ENCODE peak calls at places on chromosomes 4 and X, in six cellular contexts. W is sigmoid colon, O is heart right ventricle, J is cardiac muscle cell, L is breast epithelium, Z is GM23248. S is an unnamed sample. For H3K4me1, the result is how much of the 10 kb centered on the place peaks cover.

GRCh38 chr4:113263274-113263673 is 213.8 kb downstream of the ANK2 start:
- DNase-seq in W (no peak), J (no peak), L (no peak), O (no peak), Z (no peak), S (no peak)

GRCh38 chr4:11898796-11899195 is 470.1 kb upstream of the HS3ST1 start:
- DNase-seq in J (no peak), O (no peak), L (no peak), W (no peak), Z (no peak), S (no peak)

GRCh38 chrX:71912156-71912555 is 1.5 kb downstream of the NHSL2 start:
- DNase-seq in O (no peak), L (no peak), J (peak), W (no peak), Z (peak), S (no peak)

GRCh38 chrX:39957816-39958561 is 139.8 kb downstream of the BCOR start:
- DNase-seq in J (no peak), Z (peak), L (no peak), W (no peak), O (no peak), S (no peak)

GRCh38 chr4:1350169-1350520 is 3.1 kb downstream of the UVSSA start:
- DNase-seq in O (no peak), L (no peak), Z (no peak), W (no peak), J (no peak), S (no peak)

GRCh38 chr4:1566838-1567518 is 117.1 kb downstream of the FAM53A start:
- DNase-seq in J (no peak), L (no peak), W (peak), O (peak), Z (no peak), S (no peak)

GRCh38 chr4:17468638-17469221 is 43.2 kb downstream of the QDPR start:
- DNase-seq in W (no peak), J (peak), L (no peak), Z (peak), O (no peak), S (no peak)

GRCh38 chrX:138710866-138711331 is 618 bp downstream of the FGF13 start:
- DNase-seq in O (peak), L (no peak), J (peak), Z (peak), W (peak), S (no peak)

GRCh38 chrX:109840585-109840984 is 107.5 kb upstream of the ACSL4 start:
- DNase-seq in Z (peak), L (no peak), W (peak), J (no peak), O (no peak), S (peak)

GRCh38 chr4:12966741-12967140 is 517.4 kb downstream of the RAB28 start:
- DNase-seq in Z (no peak), L (no peak), W (no peak), J (no peak), O (no peak), S (no peak)

GRCh38 chr4:73721419-73721818 is 18.9 kb upstream of the CXCL8 start:
- DNase-seq in W (no peak), L (no peak), Z (peak), J (no peak), O (no peak), S (no peak)

GRCh38 chr4:48223633-48224295 is 45.9 kb downstream of the TEC start:
- DNase-seq in W (no peak), Z (no peak), J (no peak), L (no peak), O (no peak), S (no peak)

GRCh38 chr4:41722171-41722570 is 26.4 kb downstream of the PHOX2B start:
- DNase-seq in O (no peak), W (no peak), J (no peak), Z (no peak), L (no peak), S (no peak)

GRCh38 chrX:23372220-23372902 is 37.7 kb downstream of the PTCHD1 start:
- DNase-seq in L (no peak), W (no peak), Z (no peak), O (no peak), J (peak), S (no peak)

GRCh38 chr4:66574145-66574978 is 904.1 kb upstream of the EPHA5 start:
- DNase-seq in Z (no peak), W (no peak), L (no peak), O (no peak), J (no peak), S (no peak)

GRCh38 chrX:72306851-72307645 is 1.3 kb upstream of the CITED1 start:
- DNase-seq in O (peak), L (no peak), J (peak), Z (peak), W (peak), S (peak)

GRCh38 chr4:87009095-87009648 is 74.4 kb downstream of the AFF1 start:
- DNase-seq in W (no peak), Z (no peak), O (no peak), L (no peak), J (no peak), S (no peak)

GRCh38 chr4:87012265-87012953 is 77.6 kb downstream of the AFF1 start:
- DNase-seq in J (no peak), W (no peak), Z (no peak), L (no peak), O (no peak), S (no peak)

GRCh38 chr4:87011340-87012034 is 76.7 kb downstream of the AFF1 start:
- DNase-seq in J (peak), Z (peak), L (no peak), W (no peak), O (no peak), S (no peak)

GRCh38 chr4:87007345-87008181 is 72.8 kb downstream of the AFF1 start:
- DNase-seq in O (peak), L (peak), J (peak), Z (peak), W (peak), S (peak)

DNA sequence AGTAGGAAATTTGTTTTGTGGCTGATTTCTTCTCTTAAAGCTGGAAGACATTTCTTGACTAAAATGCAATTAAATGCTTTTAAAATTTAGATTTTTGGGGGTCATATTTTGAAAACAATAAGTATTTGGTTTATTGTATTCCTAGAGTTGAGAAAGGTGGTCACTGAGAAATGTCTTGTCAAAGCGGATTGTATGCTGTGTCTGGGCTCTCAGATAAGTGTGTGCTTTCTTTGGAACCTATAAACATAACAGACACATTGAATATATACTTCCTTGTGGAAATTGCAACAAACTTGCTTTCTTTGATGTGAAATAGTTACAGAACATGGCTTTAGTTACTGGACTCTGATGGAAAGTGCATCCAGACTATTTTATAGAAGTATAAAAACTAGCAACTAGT is 75.4 kb downstream of the AFF1 start:
- DNase-seq in O (no peak), W (no peak), Z (no peak), J (no peak), L (no peak), S (no peak)
- H3K4me1 ChIP-seq in O (half or more), W (half or more), Z (half or more), J (half or more), L (under half), S (half or more)

GRCh38 chr4:5772528-5773270 is 61.7 kb downstream of the EVC start:
- DNase-seq in W (peak), L (no peak), Z (no peak), J (no peak), O (no peak), S (no peak)
- H3K27ac ChIP-seq in W (no peak), L (no peak), Z (peak), J (no peak), O (no peak), S (no peak)

DNA sequence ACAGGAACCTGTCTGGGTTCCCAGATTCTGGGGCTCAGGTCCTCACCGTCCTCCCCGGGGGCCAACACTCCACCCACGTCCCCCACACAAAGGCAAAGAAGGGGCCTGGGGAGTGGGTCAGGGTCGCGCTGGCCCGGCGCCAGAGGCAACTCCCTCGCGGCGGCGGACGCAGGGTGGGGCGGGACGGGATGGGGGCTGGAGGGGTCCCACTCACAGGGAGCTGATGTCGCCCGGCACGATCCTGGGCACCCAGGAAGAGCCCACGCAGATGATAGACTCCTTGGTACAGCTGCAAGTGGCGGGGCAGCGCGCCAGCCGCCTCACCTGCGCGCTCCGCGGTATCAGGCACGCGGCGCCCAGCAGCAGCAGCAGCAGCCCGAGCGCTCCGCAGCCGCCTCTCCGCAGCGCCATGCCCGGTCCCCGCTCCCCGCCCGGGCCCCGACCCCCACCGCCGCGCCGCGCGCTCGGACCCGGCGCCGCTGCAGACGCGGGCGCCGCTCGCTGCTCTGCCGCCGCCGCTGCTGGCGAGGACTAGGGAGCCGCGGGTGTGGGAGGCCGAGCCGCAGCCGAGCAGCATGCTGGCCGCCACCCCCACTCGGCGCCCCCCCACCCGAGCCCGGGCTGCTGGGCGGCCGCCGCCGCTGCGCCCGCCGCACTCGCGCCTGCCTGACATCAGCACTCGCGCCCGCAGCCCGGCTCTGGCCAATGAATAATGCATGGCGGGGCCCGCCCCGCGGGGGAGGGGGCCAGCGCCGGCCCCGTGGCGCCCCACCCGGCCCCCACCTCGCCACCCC is at the start of gene LGI2:
- DNase-seq in O (peak), J (peak), L (no peak), W (peak), Z (peak), S (peak)
- H3K4me3 ChIP-seq in O (peak), J (peak), L (peak), W (peak), Z (peak), S (peak)

DNA sequence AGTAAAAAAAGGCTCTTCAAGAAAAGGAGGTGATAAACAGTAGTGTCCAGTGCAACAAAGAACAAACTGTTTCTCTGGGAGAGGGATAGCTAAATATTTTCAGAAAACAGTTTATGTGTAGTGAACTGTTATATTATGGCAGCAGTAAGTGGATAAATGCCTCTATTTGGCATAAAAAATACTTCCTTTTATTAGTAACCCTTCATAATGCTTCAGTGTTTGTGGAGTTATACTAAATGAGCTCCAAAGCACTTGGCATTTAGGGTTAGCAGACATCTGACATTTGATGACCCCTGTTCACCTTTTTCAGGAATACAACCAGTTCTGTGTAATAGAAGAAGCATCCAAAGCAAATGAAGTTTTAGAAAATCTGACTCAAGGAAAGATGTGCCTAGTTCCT is 31.9 kb downstream of the TRAPPC11 start:
- DNase-seq in O (no peak), Z (no peak), L (no peak), W (no peak), J (no peak), S (no peak)
- H3K4me1 ChIP-seq in O (under half), Z (under half), L (under half), W (under half), J (under half), S (under half)

GRCh38 chr4:56055991-56056390 is 107.2 kb downstream of the CEP135 start:
- DNase-seq in W (no peak), Z (no peak), L (no peak), O (no peak), J (no peak), S (no peak)

GRCh38 chr4:56051049-56051709 is 102.4 kb downstream of the CEP135 start:
- DNase-seq in J (no peak), O (no peak), W (no peak), L (no peak), Z (no peak), S (no peak)

GRCh38 chr4:56051710-56052075 is 102.9 kb downstream of the CEP135 start:
- DNase-seq in L (no peak), J (no peak), O (no peak), Z (no peak), W (no peak), S (no peak)

GRCh38 chr4:56052966-56053365 is 104.2 kb downstream of the CEP135 start:
- DNase-seq in L (no peak), J (no peak), O (no peak), W (no peak), Z (no peak), S (no peak)

GRCh38 chr4:56055027-56055976 is 106.6 kb downstream of the CEP135 start:
- DNase-seq in Z (no peak), O (no peak), L (no peak), J (no peak), W (no peak), S (no peak)
- H3K27ac ChIP-seq in Z (no peak), O (no peak), L (no peak), J (no peak), W (no peak), S (no peak)

S was measured in tibial artery.